ENCODE peak calls at places on chromosomes 3 and 15, in five cellular contexts. T, Y, I, F and U are unnamed samples.

GRCh38 chr15:92079047-92079446 is 225.5 kb downstream of the SLCO3A1 start:
- DNase-seq in I (no peak), T (no peak), Y (peak; percentile 66), F (no peak), U (no peak)

GRCh38 chr15:52464478-52464877 is 64.2 kb downstream of the MYO5A start:
- DNase-seq in T (no peak), F (no peak), I (no peak), Y (no peak), U (no peak)

GRCh38 chr15:93047621-93048425 is 41.2 kb downstream of the RGMA start:
- DNase-seq in I (no peak), T (no peak), Y (no peak), F (no peak), U (no peak)

GRCh38 chr3:42581709-42582473 is at the start of gene SEC22C:
- DNase-seq in F (peak; percentile 93), I (peak; percentile 97), T (peak; percentile 98), Y (peak; percentile 100), U (peak; percentile 96)

GRCh38 chr15:69303337-69304175 is 4.8 kb downstream of the PAQR5 start:
- DNase-seq in Y (peak; percentile 77), F (no peak), T (no peak), I (no peak), U (no peak)

GRCh38 chr15:30889231-30889630 is 14.5 kb upstream of the FAN1 start:
- DNase-seq in T (peak; percentile 28), I (no peak), F (no peak), Y (no peak), U (no peak)

GRCh38 chr3:101143002-101143401 is 149.8 kb upstream of the ABI3BP start:
- DNase-seq in F (no peak), Y (no peak), I (no peak), T (no peak), U (no peak)

GRCh38 chr3:45958333-45958791 is 15.1 kb downstream of the CXCR6 start:
- DNase-seq in T (no peak), F (no peak), Y (no peak), I (no peak), U (no peak)

GRCh38 chr3:182621435-182622240 is 171.7 kb upstream of the ATP11B start:
- DNase-seq in I (no peak), T (peak; percentile 25), F (no peak), Y (no peak), U (no peak)

GRCh38 chr3:190306513-190307163 is 15.6 kb downstream of the CLDN1 start:
- DNase-seq in T (no peak), I (no peak), Y (no peak), F (no peak), U (no peak)